ENCODE peak calls at places on chromosomes 2 and 18, in six cellular contexts. Z is CD8-positive, alpha-beta T cell; R is cardiac muscle cell; Q is GM13976; H is K562; O is heart left ventricle. I is an unnamed sample.

GRCh38 chr2:101063352-101063751 is 61.3 kb downstream of the RPL31 start:
- DNase-seq in Z (no peak), R (no peak), Q (no peak), H (no peak), O (peak; percentile 25), I (no peak)

GRCh38 chr18:34787931-34788532 is 77.9 kb downstream of the DTNA start:
- DNase-seq in Z (peak; percentile 14), R (peak; percentile 72), Q (peak; percentile 59), H (peak; percentile 69), O (peak; percentile 32), I (peak; percentile 43)

GRCh38 chr18:13568443-13569392 is 157.6 kb downstream of the FAM210A start:
- DNase-seq in Z (no peak), R (no peak), Q (peak; percentile 82), H (no peak), O (no peak), I (no peak)

GRCh38 chr18:58222439-58223125 is 178.6 kb downstream of the NEDD4L start:
- DNase-seq in Z (no peak), R (no peak), Q (no peak), H (no peak), O (no peak), I (no peak)

GRCh38 chr18:80245781-80246655 is 1.3 kb downstream of the PARD6G start:
- DNase-seq in Z (no peak), R (peak; percentile 42), Q (no peak), H (no peak), O (no peak), I (peak; percentile 97)

GRCh38 chr2:241870081-241870541 is 582 bp downstream of the RTP5 start:
- DNase-seq in Z (no peak), R (no peak), Q (no peak), H (no peak), O (no peak), I (no peak)

GRCh38 chr2:224145751-224146355 is 106.8 kb upstream of the SERPINE2 start:
- DNase-seq in Z (no peak), R (no peak), Q (no peak), H (no peak), O (no peak), I (no peak)

GRCh38 chr2:223954401-223954800 is 2.9 kb upstream of the MRPL44 start:
- DNase-seq in Z (no peak), R (no peak), Q (no peak), H (no peak), O (no peak), I (no peak)

GRCh38 chr2:201938151-201938815 is 95.4 kb upstream of the FZD7 start:
- DNase-seq in Z (no peak), R (no peak), Q (no peak), H (no peak), O (no peak), I (no peak)

GRCh38 chr18:24011095-24011917 is 3.2 kb upstream of the TTC39C start:
- DNase-seq in Z (no peak), R (no peak), Q (no peak), H (no peak), O (no peak), I (no peak)

GRCh38 chr2:65974067-65974723 is 460.7 kb upstream of the MEIS1 start:
- DNase-seq in Z (no peak), R (no peak), Q (no peak), H (peak; percentile 7), O (no peak), I (no peak)

GRCh38 chr2:205161156-205161555 is 521.1 kb upstream of the NRP2 start:
- DNase-seq in Z (no peak), R (no peak), Q (no peak), H (no peak), O (no peak), I (no peak)

GRCh38 chr2:593354-594026 is 83.7 kb downstream of the TMEM18 start:
- DNase-seq in Z (no peak), R (no peak), Q (no peak), H (no peak), O (no peak), I (no peak)

GRCh38 chr18:68608861-68609465 is 105.9 kb downstream of the TMX3 start:
- DNase-seq in Z (no peak), R (no peak), Q (no peak), H (no peak), O (no peak), I (no peak)

GRCh38 chr18:65425366-65425765 is 325.4 kb upstream of the CDH7 start:
- DNase-seq in Z (no peak), R (no peak), Q (no peak), H (no peak), O (no peak), I (no peak)

GRCh38 chr2:203366639-203367466 is 38.7 kb downstream of the ABI2 start:
- DNase-seq in Z (no peak), R (no peak), Q (no peak), H (peak; percentile 28), O (no peak), I (no peak)

GRCh38 chr18:47619771-47620170 is 310.7 kb downstream of the SMAD2 start:
- DNase-seq in Z (no peak), R (no peak), Q (no peak), H (no peak), O (no peak), I (no peak)

GRCh38 chr2:129758461-129759185 is 220.8 kb upstream of the RAB6C start:
- DNase-seq in Z (no peak), R (no peak), Q (no peak), H (no peak), O (no peak), I (no peak)

GRCh38 chr2:235966396-235966795 is 201.8 kb downstream of the GBX2 start:
- DNase-seq in Z (no peak), R (no peak), Q (no peak), H (no peak), O (no peak), I (no peak)
- TF ChIP-seq CTCF in Z (no peak), R (no peak), Q (no peak), H (no peak), O (no peak), I (no peak)

DNA sequence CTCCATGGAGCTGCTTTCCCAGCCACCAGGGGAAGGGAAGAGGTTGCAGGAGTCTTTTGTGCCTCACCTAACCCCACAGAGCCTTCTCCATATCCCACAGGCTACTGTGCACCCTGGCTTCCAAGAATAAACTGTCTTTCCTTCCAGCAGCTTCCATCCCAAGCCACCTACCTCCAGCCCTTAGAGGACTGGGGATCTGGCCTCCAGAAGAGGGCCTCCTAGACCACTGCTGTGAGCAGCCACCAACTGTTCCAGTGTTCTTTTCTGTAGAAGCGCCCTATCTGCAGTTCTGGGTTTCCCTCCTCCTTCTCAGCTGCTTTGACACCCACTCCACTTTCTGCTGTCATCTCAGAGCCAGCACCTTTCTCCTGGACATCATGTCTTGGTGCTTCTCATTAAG is 30.7 kb upstream of the REG3G start:
- DNase-seq in Z (no peak), R (no peak), Q (no peak), H (no peak), O (no peak), I (no peak)
- TF ChIP-seq CTCF in Z (no peak), R (no peak), Q (no peak), H (no peak), O (no peak), I (no peak)

GRCh38 chr2:185108588-185108987 is 510.3 kb downstream of the ZNF804A start:
- DNase-seq in Z (no peak), R (no peak), Q (no peak), H (no peak), O (no peak), I (no peak)
- TF ChIP-seq CTCF in Z (no peak), R (no peak), Q (no peak), H (no peak), O (no peak), I (peak; percentile 26)

GRCh38 chr2:214293593-214293992 is 117.3 kb upstream of the VWC2L start:
- DNase-seq in Z (no peak), R (no peak), Q (no peak), H (no peak), O (no peak), I (no peak)
- TF ChIP-seq CTCF in Z (no peak), R (no peak), Q (no peak), H (no peak), O (no peak), I (no peak)

GRCh38 chr2:12433641-12433990 is 283.1 kb upstream of the TRIB2 start:
- DNase-seq in Z (no peak), R (no peak), Q (no peak), H (peak; percentile 29), O (no peak), I (no peak)
- TF ChIP-seq CTCF in Z (no peak), R (no peak), Q (peak; percentile 16), H (peak; percentile 21), O (no peak), I (no peak)

DNA sequence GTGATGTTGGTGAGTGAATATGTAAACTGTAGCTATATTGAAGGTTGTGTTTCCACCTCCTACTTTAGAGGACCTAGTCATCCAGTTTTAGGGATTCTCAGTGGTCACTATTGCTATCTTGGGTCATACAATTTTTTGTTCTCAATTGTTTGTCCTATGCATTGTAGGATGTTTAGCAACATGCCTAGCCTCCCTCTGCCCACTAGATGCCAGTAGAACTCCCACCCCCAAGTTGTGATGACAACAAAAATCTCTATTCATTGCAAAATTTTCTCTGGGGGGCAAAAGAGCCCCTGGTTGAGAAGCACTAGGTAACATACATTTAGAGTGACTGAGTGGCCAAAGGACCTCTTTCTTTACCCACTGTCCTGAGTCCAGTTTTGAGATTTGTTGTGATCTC is 87.3 kb downstream of the LRRTM4 start:
- DNase-seq in Z (no peak), R (no peak), Q (no peak), H (no peak), O (no peak), I (no peak)
- TF ChIP-seq CTCF in Z (no peak), R (no peak), Q (no peak), H (no peak), O (peak; percentile 25), I (no peak)

GRCh38 chr2:97747285-97747684 is 33.9 kb downstream of the ZAP70 start:
- DNase-seq in Z (no peak), R (no peak), Q (no peak), H (no peak), O (no peak), I (no peak)

GRCh38 chr2:97750017-97750416 is 36.6 kb downstream of the ZAP70 start:
- DNase-seq in Z (no peak), R (no peak), Q (no peak), H (no peak), O (no peak), I (no peak)

GRCh38 chr2:97749611-97750010 is 36.2 kb downstream of the ZAP70 start:
- DNase-seq in Z (no peak), R (no peak), Q (no peak), H (no peak), O (no peak), I (no peak)

GRCh38 chr2:97747716-97748115 is 34.3 kb downstream of the ZAP70 start:
- DNase-seq in Z (no peak), R (no peak), Q (no peak), H (no peak), O (no peak), I (no peak)

DNA sequence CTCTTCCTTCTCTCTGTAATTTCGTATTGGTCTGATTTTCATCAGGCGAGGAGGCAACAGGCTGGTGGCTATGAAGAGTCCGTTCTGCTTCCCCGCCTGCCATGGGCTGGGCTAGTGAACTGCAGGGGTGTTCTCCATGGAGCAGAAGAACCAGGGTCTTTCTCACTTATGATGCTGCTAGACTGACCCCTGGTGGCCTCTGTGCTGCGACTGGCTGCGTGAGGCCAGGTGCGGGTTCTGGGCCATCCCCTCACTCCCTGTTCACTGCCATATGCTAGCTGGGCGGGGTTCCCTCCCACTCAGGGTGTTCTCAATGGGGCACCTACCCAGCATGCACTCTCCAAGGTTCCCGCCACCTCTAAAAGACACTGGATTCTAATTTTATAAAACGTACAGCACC is 35.0 kb downstream of the ZAP70 start:
- DNase-seq in Z (peak; percentile 74), R (peak; percentile 71), Q (peak; percentile 75), H (peak; percentile 84), O (peak; percentile 68), I (peak; percentile 62)
- TF ChIP-seq CTCF in Z (peak; percentile 63), R (peak; percentile 31), Q (peak; percentile 57), H (peak; percentile 83), O (peak; percentile 55), I (peak; percentile 46)

I was measured in D721Med.